ENCODE peak calls at places on chromosomes 2 and 18, in eight cellular contexts. X, R, Z, J, M, F, L and O are unnamed samples.

GRCh38 chr2:11068079-11068741 is 87.1 kb upstream of the SLC66A3 start:
- DNase-seq in J (no peak), F (no peak), Z (no peak), X (no peak), R (no peak), L (no peak), M (no peak), O (no peak)

GRCh38 chr2:134137182-134137595 is 116.7 kb upstream of the MGAT5 start:
- DNase-seq in F (no peak), L (peak; percentile 61), Z (no peak), M (no peak), J (no peak), R (peak; percentile 47), X (peak; percentile 72), O (no peak)

GRCh38 chr18:35163736-35164532 is 76.9 kb upstream of the ZNF397 start:
- DNase-seq in R (no peak), F (no peak), Z (no peak), M (no peak), L (no peak), J (no peak), X (no peak), O (no peak)

GRCh38 chr2:77831878-77832277 is 309.7 kb upstream of the LRRTM4 start:
- DNase-seq in F (no peak), R (no peak), X (no peak), L (no peak), J (no peak), Z (no peak), M (no peak), O (no peak)

GRCh38 chr2:233961905-233962304 is 44.7 kb downstream of the TRPM8 start:
- DNase-seq in X (no peak), M (no peak), R (no peak), J (no peak), Z (no peak), F (no peak), L (no peak), O (no peak)

GRCh38 chr2:234995332-234996007 is 43.7 kb downstream of the SH3BP4 start:
- DNase-seq in X (no peak), F (no peak), J (no peak), L (no peak), R (no peak), Z (no peak), M (peak; percentile 41), O (no peak)

GRCh38 chr2:157413342-157414035 is 30.4 kb downstream of the CYTIP start:
- DNase-seq in R (no peak), F (no peak), J (no peak), L (no peak), M (no peak), Z (no peak), X (no peak), O (no peak)

GRCh38 chr2:222797871-222798270 is 63.0 kb upstream of the ACSL3 start:
- DNase-seq in Z (no peak), R (no peak), X (no peak), J (no peak), L (no peak), M (no peak), F (no peak), O (no peak)

GRCh38 chr18:51630706-51631105 is 433.2 kb upstream of the MEX3C start:
- DNase-seq in R (no peak), Z (no peak), F (no peak), X (no peak), J (no peak), M (no peak), L (no peak), O (no peak)

GRCh38 chr2:120729410-120730052 is 6.1 kb upstream of the GLI2 start:
- DNase-seq in J (peak; percentile 20), L (peak; percentile 87), Z (no peak), X (peak; percentile 89), F (no peak), R (peak; percentile 84), M (no peak), O (no peak)

DNA sequence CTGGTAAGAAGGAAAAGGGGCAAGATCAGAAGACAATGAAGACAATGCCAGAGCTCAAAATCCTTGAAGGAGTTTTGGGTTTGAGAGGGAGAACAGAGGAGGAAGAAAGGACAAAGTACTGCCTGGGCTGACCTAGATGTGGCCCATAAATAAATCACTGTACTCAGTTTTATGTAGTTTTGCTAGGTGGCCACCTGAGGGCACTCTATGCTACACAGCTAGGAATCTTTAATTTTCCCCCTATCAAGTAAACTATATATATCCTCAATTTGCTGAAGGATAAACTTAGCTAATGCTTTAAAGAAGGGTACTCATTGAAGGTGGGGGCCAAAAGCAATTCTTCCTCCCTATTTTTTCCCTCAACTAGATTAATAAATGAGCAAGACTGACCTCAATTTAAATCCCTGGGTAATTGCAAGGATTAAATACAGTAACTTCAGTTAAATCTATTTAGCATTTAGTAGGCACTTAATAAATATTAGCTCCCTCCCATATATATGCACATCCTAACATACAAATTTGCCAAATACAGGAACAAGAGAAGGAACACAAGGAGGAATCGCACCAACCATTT is 540.3 kb downstream of the NRXN1 start:
- DNase-seq in M (peak; percentile 10), Z (peak; percentile 19), L (no peak), X (peak; percentile 59), F (peak; percentile 42), R (peak; percentile 39), J (no peak), O (peak; percentile 25)
- TF ChIP-seq CTCF in M (peak; percentile 48), Z (peak; percentile 48), L (peak; percentile 49), X (peak; percentile 73), F (peak; percentile 83), R (peak; percentile 71), J (peak; percentile 79), O (peak; percentile 74)

DNA sequence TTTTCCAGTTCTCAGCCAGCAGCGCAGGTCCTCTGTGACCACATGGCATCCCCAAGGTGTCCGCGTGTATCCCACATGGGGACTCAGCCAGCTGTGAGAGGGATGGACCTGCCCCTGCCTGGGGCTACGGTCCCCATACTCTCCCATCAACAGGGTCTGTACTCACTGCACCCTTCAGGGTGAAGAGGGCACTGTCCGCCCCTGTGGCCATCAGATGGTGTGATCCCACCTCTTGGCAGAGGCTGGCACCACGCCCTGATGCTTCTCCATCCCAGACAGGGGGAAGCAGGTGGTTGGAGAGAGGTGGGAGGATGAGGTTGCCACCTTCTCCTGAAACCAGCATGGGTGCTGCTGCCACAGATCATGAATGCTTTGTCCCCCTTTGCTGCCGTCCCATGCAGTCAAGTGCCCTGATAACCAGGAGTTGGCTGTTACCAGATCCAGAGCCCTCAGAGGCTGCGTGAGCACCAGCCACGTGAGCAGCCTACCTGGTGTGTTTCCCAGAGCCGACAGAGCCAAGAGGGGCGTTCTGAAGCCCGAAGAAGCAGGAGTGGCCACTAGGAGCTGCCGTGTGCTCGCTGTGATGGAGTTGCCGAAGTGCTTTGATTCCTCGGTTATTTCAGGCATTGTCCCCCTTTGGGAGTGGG is 93.9 kb downstream of the SH3RF3 start:
- DNase-seq in J (no peak), X (no peak), R (no peak), Z (no peak), L (no peak), F (no peak), M (no peak), O (no peak)
- TF ChIP-seq CTCF in J (peak; percentile 34), X (peak; percentile 7), R (peak; percentile 18), Z (no peak), L (no peak), F (no peak), M (no peak), O (no peak)

GRCh38 chr2:111519074-111519473 is 364.9 kb downstream of the ANAPC1 start:
- DNase-seq in Z (no peak), F (no peak), L (no peak), X (no peak), J (no peak), R (no peak), M (no peak), O (no peak)

GRCh38 chr2:111523009-111523408 is 361.0 kb downstream of the ANAPC1 start:
- DNase-seq in Z (no peak), J (no peak), X (peak; percentile 3), F (no peak), M (no peak), L (no peak), R (no peak), O (no peak)

DNA sequence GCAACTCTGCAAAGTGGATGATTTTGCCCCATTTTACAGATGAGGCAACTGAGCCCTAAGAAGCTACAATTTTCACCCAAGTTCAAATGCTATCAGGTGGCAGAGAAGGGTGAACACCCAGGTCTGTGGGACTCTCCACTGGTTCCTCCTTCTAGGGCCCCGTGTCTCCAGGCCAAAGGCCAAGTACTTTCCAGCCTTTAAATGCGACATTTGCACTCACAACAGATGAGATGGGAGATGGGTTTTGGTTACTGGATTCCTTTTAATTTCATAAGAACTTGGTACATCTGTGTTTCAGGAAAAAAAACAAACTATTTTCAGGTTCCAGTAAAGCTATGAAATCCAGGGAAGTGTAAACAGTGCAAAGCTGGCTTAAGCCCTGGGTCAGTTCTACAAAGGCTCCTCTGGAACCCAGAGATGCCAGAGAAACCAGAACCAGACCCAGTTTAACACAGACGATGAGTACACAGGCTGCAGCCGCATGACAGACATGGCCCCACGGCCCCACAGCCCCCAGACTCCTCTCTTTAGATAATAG is 361.7 kb downstream of the ANAPC1 start:
- DNase-seq in J (no peak), L (no peak), M (no peak), F (no peak), X (peak; percentile 60), R (peak; percentile 22), Z (no peak), O (no peak)
- TF ChIP-seq CTCF in J (no peak), L (no peak), M (no peak), F (no peak), X (no peak), R (no peak), Z (no peak), O (no peak)

GRCh38 chr18:56086176-56086575 is 498.2 kb upstream of the TCF4 start:
- DNase-seq in L (no peak), F (no peak), J (no peak), Z (no peak), M (no peak), R (peak; percentile 33), X (no peak), O (no peak)

GRCh38 chr18:56086786-56087185 is 498.8 kb upstream of the TCF4 start:
- DNase-seq in F (no peak), R (no peak), Z (no peak), M (no peak), J (no peak), X (no peak), L (no peak), O (no peak)

GRCh38 chr18:56083889-56084288 is 495.9 kb upstream of the TCF4 start:
- DNase-seq in R (no peak), J (no peak), F (no peak), L (no peak), X (no peak), Z (no peak), M (no peak), O (no peak)

GRCh38 chr18:56085561-56085960 is 497.6 kb upstream of the TCF4 start:
- DNase-seq in M (peak; percentile 9), J (no peak), R (peak; percentile 73), Z (no peak), F (no peak), L (no peak), X (peak; percentile 96), O (no peak)

DNA sequence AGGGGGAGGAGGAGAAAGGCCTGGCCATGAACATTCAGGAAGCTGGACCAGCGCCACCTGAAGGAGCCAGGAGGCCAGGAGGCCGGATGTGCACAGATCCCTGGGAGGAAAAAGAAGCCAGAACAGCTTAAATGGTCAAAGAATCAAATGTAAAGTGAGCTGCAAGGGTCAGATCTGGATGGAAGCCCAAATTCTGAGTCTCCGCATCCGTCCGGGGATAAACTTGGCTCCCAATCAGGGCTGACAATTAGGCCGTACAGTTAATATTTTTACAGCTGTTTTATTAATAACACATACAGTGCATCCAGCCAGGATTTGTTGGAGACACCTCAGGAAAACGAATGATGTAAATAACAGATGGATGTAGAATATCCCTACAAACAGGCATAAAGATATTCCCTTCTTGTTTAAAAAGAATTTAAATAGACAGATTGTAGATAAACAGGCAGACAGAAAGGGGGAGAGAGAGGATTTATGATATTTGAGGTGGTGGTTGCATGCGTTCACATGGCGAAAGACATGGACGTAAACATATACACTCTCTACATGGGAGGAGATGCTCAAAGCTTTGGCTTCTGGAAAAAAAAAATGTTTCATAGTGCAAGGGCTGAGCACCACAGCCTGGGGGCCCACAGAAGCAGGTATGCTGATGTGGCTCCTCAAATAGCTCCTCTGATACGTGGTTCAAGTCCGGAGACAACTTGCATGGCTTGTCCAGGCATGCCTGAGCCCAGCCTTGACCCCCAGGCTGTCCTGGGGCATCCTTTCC is 495.3 kb upstream of the TCF4 start:
- DNase-seq in X (peak; percentile 88), L (peak; percentile 84), M (no peak), Z (no peak), R (peak; percentile 64), J (no peak), F (no peak), O (no peak)
- TF ChIP-seq CTCF in X (peak; percentile 32), L (peak; percentile 19), M (no peak), Z (no peak), R (peak; percentile 16), J (no peak), F (no peak), O (no peak)